ENCODE peak calls at places on chromosome 14, in five cellular contexts. One of them, this sample, is unnamed.

GRCh38 chr14:102819176-102819628 is 42.0 kb downstream of the TRAF3 start:
- DNase-seq in lower leg skin: peak; percentile 68
- DNase-seq in breast epithelium: no peak
- DNase-seq in OCI-LY7: no peak
- DNase-seq in globus pallidus: no peak
- DNase-seq in this sample: no peak

GRCh38 chr14:52360831-52361230 is 46.7 kb downstream of the PTGER2 start:
- DNase-seq in lower leg skin: no peak
- DNase-seq in breast epithelium: no peak
- DNase-seq in OCI-LY7: no peak
- DNase-seq in globus pallidus: no peak
- DNase-seq in this sample: no peak

GRCh38 chr14:66507181-66507721 is 696 bp upstream of the GPHN start:
- DNase-seq in OCI-LY7: no peak
- DNase-seq in breast epithelium: no peak
- DNase-seq in globus pallidus: no peak
- DNase-seq in lower leg skin: no peak
- DNase-seq in this sample: peak; percentile 23

GRCh38 chr14:105326891-105327694 is 12.5 kb downstream of the PACS2 start:
- DNase-seq in lower leg skin: no peak
- DNase-seq in breast epithelium: no peak
- DNase-seq in OCI-LY7: no peak
- DNase-seq in globus pallidus: no peak
- DNase-seq in this sample: no peak

GRCh38 chr14:50121506-50121905 is 5.1 kb upstream of the VCPKMT start:
- DNase-seq in lower leg skin: no peak
- DNase-seq in breast epithelium: no peak
- DNase-seq in globus pallidus: no peak
- DNase-seq in OCI-LY7: no peak
- DNase-seq in this sample: no peak

GRCh38 chr14:61742383-61742782 is 19.8 kb upstream of the SNAPC1 start:
- DNase-seq in breast epithelium: no peak
- DNase-seq in OCI-LY7: no peak
- DNase-seq in lower leg skin: no peak
- DNase-seq in globus pallidus: no peak
- DNase-seq in this sample: no peak

GRCh38 chr14:81519200-81519998 is 14.3 kb downstream of the SEL1L start:
- DNase-seq in lower leg skin: no peak
- DNase-seq in breast epithelium: no peak
- DNase-seq in globus pallidus: peak; percentile 71
- DNase-seq in OCI-LY7: no peak
- DNase-seq in this sample: no peak

GRCh38 chr14:20630340-20631022 is 11.0 kb downstream of the OR6S1 start:
- DNase-seq in OCI-LY7: no peak
- DNase-seq in globus pallidus: no peak
- DNase-seq in breast epithelium: no peak
- DNase-seq in lower leg skin: no peak
- DNase-seq in this sample: no peak

GRCh38 chr14:94097091-94097490 is 13.4 kb upstream of the IFI27 start:
- DNase-seq in globus pallidus: no peak
- DNase-seq in breast epithelium: no peak
- DNase-seq in OCI-LY7: no peak
- DNase-seq in lower leg skin: no peak
- DNase-seq in this sample: no peak

GRCh38 chr14:71710001-71710400 is 222.2 kb upstream of the RGS6 start:
- DNase-seq in OCI-LY7: no peak
- DNase-seq in globus pallidus: no peak
- DNase-seq in lower leg skin: no peak
- DNase-seq in breast epithelium: no peak
- DNase-seq in this sample: no peak

GRCh38 chr14:84084056-84084590 is 1445.8 kb upstream of the FLRT2 start:
- DNase-seq in globus pallidus: no peak
- DNase-seq in breast epithelium: no peak
- DNase-seq in lower leg skin: no peak
- DNase-seq in OCI-LY7: no peak
- DNase-seq in this sample: no peak

GRCh38 chr14:99410019-99410418 is 70.6 kb downstream of the SETD3 start:
- DNase-seq in lower leg skin: no peak
- DNase-seq in globus pallidus: no peak
- DNase-seq in breast epithelium: no peak
- DNase-seq in OCI-LY7: no peak
- DNase-seq in this sample: no peak